ENCODE peak calls at places on chromosomes 2 and 18, in five cellular contexts. F, M, U, W and S are unnamed samples.

GRCh38 chr18:10089881-10090280 is 176.1 kb downstream of the VAPA start:
- DNase-seq in F (no peak), M (no peak), U (no peak), W (no peak), S (no peak)

GRCh38 chr2:26979761-26980160 is 9.3 kb downstream of the MAPRE3 start:
- DNase-seq in F (no peak), M (no peak), U (no peak), W (no peak), S (no peak)

GRCh38 chr2:237575869-237576862 is 9.8 kb downstream of the PRLH start:
- DNase-seq in F (no peak), M (no peak), U (no peak), W (no peak), S (no peak)

GRCh38 chr2:85785027-85785822 is 31.4 kb downstream of the ATOH8 start:
- DNase-seq in F (peak; percentile 53), M (peak; percentile 6), U (no peak), W (no peak), S (peak; percentile 91)

GRCh38 chr2:179702912-179703311 is 158.5 kb downstream of the ZNF385B start:
- DNase-seq in F (no peak), M (no peak), U (no peak), W (no peak), S (no peak)

GRCh38 chr2:105104208-105104731 is 66.4 kb downstream of the MRPS9 start:
- DNase-seq in F (no peak), M (no peak), U (no peak), W (no peak), S (no peak)

GRCh38 chr18:59286341-59286740 is 13.1 kb upstream of the RAX start:
- DNase-seq in F (no peak), M (no peak), U (no peak), W (no peak), S (no peak)

GRCh38 chr2:128279786-128280701 is 38.6 kb downstream of the HS6ST1 start:
- DNase-seq in F (peak; percentile 48), M (no peak), U (peak; percentile 39), W (peak; percentile 57), S (no peak)

GRCh38 chr2:212665948-212666347 is 127.3 kb upstream of the ERBB4 start:
- DNase-seq in F (no peak), M (no peak), U (no peak), W (no peak), S (no peak)

GRCh38 chr2:239294571-239295054 is 106.2 kb downstream of the HDAC4 start:
- DNase-seq in F (peak; percentile 44), M (no peak), U (no peak), W (peak; percentile 51), S (no peak)

GRCh38 chr2:62455957-62456692 is 49.9 kb downstream of the TMEM17 start:
- DNase-seq in F (no peak), M (no peak), U (no peak), W (no peak), S (peak; percentile 33)

GRCh38 chr2:3175568-3175955 is 202.1 kb downstream of the EIPR1 start:
- DNase-seq in F (no peak), M (no peak), U (no peak), W (no peak), S (no peak)

GRCh38 chr2:118059919-118060478 is 28.3 kb upstream of the INSIG2 start:
- DNase-seq in F (no peak), M (no peak), U (no peak), W (no peak), S (peak; percentile 62)

GRCh38 chr2:229679393-229680125 is 34.8 kb downstream of the DNER start:
- DNase-seq in F (no peak), M (no peak), U (no peak), W (no peak), S (no peak)

GRCh38 chr18:77168666-77169358 is 36.2 kb upstream of the MBP start:
- DNase-seq in F (no peak), M (no peak), U (no peak), W (no peak), S (no peak)

GRCh38 chr2:166372046-166372445 is 3.7 kb downstream of the SCN9A start:
- DNase-seq in F (no peak), M (no peak), U (no peak), W (no peak), S (no peak)

GRCh38 chr2:178819147-178819875 is 12.1 kb upstream of the TTN start:
- DNase-seq in F (no peak), M (no peak), U (no peak), W (no peak), S (no peak)

GRCh38 chr2:136242687-136243277 is 124.8 kb upstream of the CXCR4 start:
- DNase-seq in F (no peak), M (peak; percentile 83), U (no peak), W (no peak), S (no peak)

GRCh38 chr18:41391616-41392610 is 563.1 kb upstream of the PIK3C3 start:
- DNase-seq in F (peak; percentile 59), M (no peak), U (no peak), W (peak; percentile 45), S (peak; percentile 90)

GRCh38 chr2:72920317-72921087 is 3.2 kb downstream of the EMX1 start:
- DNase-seq in F (no peak), M (peak; percentile 72), U (peak; percentile 36), W (no peak), S (no peak)

GRCh38 chr2:216495656-216496055 is 3.0 kb upstream of the RPL37A start:
- DNase-seq in F (no peak), M (no peak), U (no peak), W (no peak), S (peak; percentile 57)

GRCh38 chr18:52152036-52152435 is 188.0 kb upstream of the DCC start:
- DNase-seq in F (no peak), M (no peak), U (no peak), W (no peak), S (peak; percentile 0)

GRCh38 chr2:47070920-47071824 is 83.9 kb downstream of the STPG4 start:
- DNase-seq in F (peak; percentile 92), M (peak; percentile 58), U (peak; percentile 50), W (peak; percentile 86), S (peak; percentile 42)

GRCh38 chr18:48798334-48799197 is 152.2 kb downstream of the SMAD7 start:
- DNase-seq in F (peak; percentile 63), M (no peak), U (no peak), W (peak; percentile 86), S (no peak)

GRCh38 chr2:23426284-23426905 is 41.4 kb downstream of the KLHL29 start:
- DNase-seq in F (peak; percentile 70), M (no peak), U (no peak), W (peak; percentile 93), S (peak; percentile 83)

GRCh38 chr2:27204566-27204965 is 7.3 kb upstream of the ATRAID start:
- DNase-seq in F (no peak), M (no peak), U (no peak), W (no peak), S (no peak)

GRCh38 chr2:24828641-24829040 is 35.4 kb downstream of the CENPO start:
- DNase-seq in F (no peak), M (no peak), U (no peak), W (no peak), S (no peak)

GRCh38 chr2:48081317-48081628 is 175.0 kb upstream of the FBXO11 start:
- DNase-seq in F (no peak), M (no peak), U (no peak), W (no peak), S (no peak)

GRCh38 chr2:72116081-72116533 is 31.6 kb downstream of the CYP26B1 start:
- DNase-seq in F (no peak), M (no peak), U (no peak), W (no peak), S (no peak)

GRCh38 chr2:228224410-228224809 is 42.9 kb upstream of the SPHKAP start:
- DNase-seq in F (no peak), M (no peak), U (no peak), W (no peak), S (peak; percentile 27)

GRCh38 chr2:234970467-234970866 is 18.6 kb downstream of the SH3BP4 start:
- DNase-seq in F (no peak), M (no peak), U (no peak), W (no peak), S (peak; percentile 85)

GRCh38 chr2:120490091-120490798 is 144.3 kb downstream of the INHBB start:
- DNase-seq in F (no peak), M (no peak), U (no peak), W (peak; percentile 9), S (no peak)

GRCh38 chr2:24280645-24281044 is 79.7 kb downstream of the ITSN2 start:
- DNase-seq in F (no peak), M (no peak), U (no peak), W (no peak), S (no peak)

GRCh38 chr2:31052284-31052683 is 86.0 kb downstream of the GALNT14 start:
- DNase-seq in F (no peak), M (no peak), U (no peak), W (no peak), S (no peak)

GRCh38 chr2:21288732-21289506 is 165.2 kb downstream of the TDRD15 start:
- DNase-seq in F (no peak), M (no peak), U (no peak), W (no peak), S (no peak)

GRCh38 chr18:79523738-79524180 is 128.0 kb downstream of the NFATC1 start:
- DNase-seq in F (peak; percentile 9), M (peak; percentile 83), U (peak; percentile 83), W (no peak), S (no peak)

GRCh38 chr2:51441786-51442185 is 409.9 kb upstream of the NRXN1 start:
- DNase-seq in F (no peak), M (no peak), U (no peak), W (no peak), S (no peak)

GRCh38 chr2:69026026-69026425 is 13.0 kb downstream of the ANTXR1 start:
- DNase-seq in F (no peak), M (peak; percentile 49), U (peak; percentile 15), W (no peak), S (peak; percentile 25)

GRCh38 chr2:29810956-29811355 is 110.4 kb downstream of the ALK start:
- DNase-seq in F (no peak), M (no peak), U (no peak), W (no peak), S (no peak)